ENCODE peak calls at places on chromosome 20, in four cellular contexts. R, X, C and O are unnamed samples. For H3K4me1 and H3K36me3, the result is how much of the 10 kb centered on the place peaks cover.

GRCh38 chr20:51926670-51927305 is 124.5 kb upstream of the SALL4 start:
- DNase-seq in R (no peak), X (no peak), C (no peak), O (no peak)

GRCh38 chr20:16562259-16562658 is 11.0 kb downstream of the KIF16B start:
- DNase-seq in R (no peak), X (no peak), C (no peak), O (no peak)

GRCh38 chr20:11445891-11446290 is 471.8 kb upstream of the BTBD3 start:
- DNase-seq in R (no peak), X (no peak), C (no peak), O (no peak)

GRCh38 chr20:22862645-22863230 is 172.4 kb upstream of the SSTR4 start:
- DNase-seq in R (no peak), X (no peak), C (no peak), O (no peak)

GRCh38 chr20:18957328-18957727 is 143.7 kb downstream of the SCP2D1 start:
- DNase-seq in R (no peak), X (no peak), C (no peak), O (no peak)

GRCh38 chr20:57118107-57118769 is 148.2 kb downstream of the BMP7 start:
- DNase-seq in R (no peak), X (no peak), C (no peak), O (peak)

GRCh38 chr20:2822073-2822472 is 5.9 kb downstream of the TMEM239 start:
- DNase-seq in R (peak), X (no peak), C (no peak), O (no peak)

GRCh38 chr20:51084598-51084997 is 61.7 kb upstream of the KCNG1 start:
- DNase-seq in R (no peak), X (no peak), C (no peak), O (no peak)

GRCh38 chr20:24866008-24866407 is 83.1 kb upstream of the CST7 start:
- DNase-seq in R (no peak), X (no peak), C (no peak), O (no peak)

GRCh38 chr20:63167026-63167917 is 48.7 kb downstream of the YTHDF1 start:
- DNase-seq in R (no peak), X (no peak), C (no peak), O (no peak)

GRCh38 chr20:2984956-2985661 is 58.3 kb upstream of the GNRH2 start:
- DNase-seq in R (no peak), X (no peak), C (no peak), O (peak)

GRCh38 chr20:6533321-6533720 is 234.2 kb upstream of the BMP2 start:
- DNase-seq in R (no peak), X (no peak), C (no peak), O (no peak)

GRCh38 chr20:44080646-44081267 is 106.2 kb downstream of the JPH2 start:
- DNase-seq in R (peak), X (peak), C (peak), O (peak)

GRCh38 chr20:62958388-62959100 is 6.0 kb downstream of the SLC17A9 start:
- DNase-seq in R (no peak), X (no peak), C (no peak), O (no peak)

GRCh38 chr20:32249030-32249738 is 28.3 kb upstream of the KIF3B start:
- DNase-seq in R (no peak), X (no peak), C (no peak), O (peak)

GRCh38 chr20:62040381-62040922 is 25.2 kb downstream of the TAF4 start:
- DNase-seq in R (no peak), X (no peak), C (no peak), O (no peak)

GRCh38 chr20:17579369-17580039 is 9.6 kb downstream of the DSTN start:
- DNase-seq in R (no peak), X (no peak), C (no peak), O (no peak)

GRCh38 chr20:25090492-25091429 is 8.8 kb upstream of the VSX1 start:
- DNase-seq in R (no peak), X (no peak), C (no peak), O (peak)

GRCh38 chr20:50726955-50727791 is 4.2 kb upstream of the PARD6B start:
- DNase-seq in R (peak), X (no peak), C (no peak), O (no peak)

GRCh38 chr20:723756-724155 is 44.5 kb downstream of the SLC52A3 start:
- DNase-seq in R (no peak), X (no peak), C (no peak), O (no peak)

GRCh38 chr20:10716855-10717254 is 43.1 kb upstream of the JAG1 start:
- DNase-seq in R (no peak), X (no peak), C (no peak), O (no peak)

GRCh38 chr20:56986476-56986875 is 280.0 kb downstream of the BMP7 start:
- DNase-seq in R (no peak), X (no peak), C (no peak), O (no peak)

GRCh38 chr20:22338140-22338708 is 246.1 kb downstream of the FOXA2 start:
- DNase-seq in R (no peak), X (no peak), C (no peak), O (no peak)

GRCh38 chr20:64257107-64257757 is 1.7 kb downstream of the PCMTD2 start:
- DNase-seq in R (no peak), X (no peak), C (no peak), O (no peak)

GRCh38 chr20:48951646-48952045 is 30.1 kb downstream of the ARFGEF2 start:
- DNase-seq in R (no peak), X (no peak), C (no peak), O (no peak)

GRCh38 chr20:19661717-19662637 is 96.1 kb upstream of the RIN2 start:
- DNase-seq in R (peak), X (peak), C (peak), O (no peak)

GRCh38 chr20:22453244-22454080 is 130.9 kb downstream of the FOXA2 start:
- DNase-seq in R (no peak), X (no peak), C (no peak), O (no peak)

GRCh38 chr20:49938173-49939163 is 2.3 kb downstream of the RNF114 start:
- DNase-seq in R (peak), X (peak), C (peak), O (peak)

GRCh38 chr20:44910690-44911262 is 916 bp downstream of the PABPC1L start:
- DNase-seq in R (no peak), X (no peak), C (no peak), O (no peak)

GRCh38 chr20:1900321-1900791 is 5.1 kb downstream of the SIRPA start:
- DNase-seq in R (peak), X (peak), C (peak), O (no peak)

GRCh38 chr20:33944914-33945313 is 48.8 kb upstream of the RALY start:
- DNase-seq in R (no peak), X (no peak), C (no peak), O (no peak)

GRCh38 chr20:61387204-61387958 is 135.3 kb downstream of the CDH4 start:
- DNase-seq in R (peak), X (no peak), C (no peak), O (no peak)

GRCh38 chr20:3313681-3314080 is 74.7 kb upstream of the SLC4A11 start:
- DNase-seq in R (peak), X (no peak), C (no peak), O (no peak)

GRCh38 chr20:44280387-44280786 is 30.6 kb downstream of the FITM2 start:
- DNase-seq in R (no peak), X (no peak), C (no peak), O (no peak)

DNA sequence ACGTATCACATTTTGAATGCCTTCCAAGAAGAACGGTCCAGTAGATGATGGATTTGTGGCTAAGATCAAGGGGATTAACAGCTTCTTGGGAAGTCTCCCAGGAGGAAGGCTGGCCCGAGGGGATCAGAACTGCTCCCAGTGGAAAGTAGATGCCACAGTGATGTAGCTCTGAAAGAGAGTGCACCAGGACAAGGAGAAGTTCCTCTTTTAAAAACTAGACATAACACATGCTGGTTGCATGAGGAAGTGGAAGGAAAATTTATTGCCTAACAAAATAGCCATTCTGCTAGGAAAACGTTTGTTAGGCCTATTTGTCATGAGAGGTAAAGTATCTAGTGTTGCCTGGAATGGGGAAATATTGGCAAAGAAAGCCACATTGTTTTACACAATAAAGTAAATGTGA is 87.8 kb downstream of the CDH26 start:
- DNase-seq in R (no peak), X (no peak), C (no peak), O (no peak)
- H3K4me1 ChIP-seq in R (under half), X (under half), C (under half), O (under half)

DNA sequence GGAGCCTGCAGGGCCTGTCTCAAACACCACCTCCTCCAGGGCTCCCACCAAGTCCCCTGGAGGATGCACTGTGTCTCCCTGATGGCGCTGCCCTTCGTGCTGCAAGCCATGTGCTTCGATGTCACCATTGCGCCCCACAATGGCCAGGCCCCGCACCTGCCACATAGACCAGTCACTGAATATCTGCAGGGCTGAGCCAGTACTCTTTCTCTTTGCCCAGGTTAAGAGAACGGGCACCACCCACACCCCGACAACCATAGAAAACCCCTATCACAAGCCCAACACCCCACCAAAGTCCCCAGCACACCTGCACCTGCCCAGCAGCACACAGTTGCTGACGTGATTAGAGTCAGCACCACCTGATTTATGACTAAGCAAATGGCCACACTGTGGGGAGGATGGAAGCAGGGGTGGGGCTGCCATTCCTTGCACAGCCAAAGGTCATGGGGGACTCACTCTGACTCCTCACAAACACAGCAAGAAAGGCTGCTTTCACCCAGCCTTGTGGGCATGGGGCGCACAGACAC is 104.3 kb downstream of the SLC23A2 start:
- DNase-seq in R (no peak), X (no peak), C (no peak), O (no peak)
- H3K36me3 ChIP-seq in R (under half), X (under half), C (under half), O (under half)

DNA sequence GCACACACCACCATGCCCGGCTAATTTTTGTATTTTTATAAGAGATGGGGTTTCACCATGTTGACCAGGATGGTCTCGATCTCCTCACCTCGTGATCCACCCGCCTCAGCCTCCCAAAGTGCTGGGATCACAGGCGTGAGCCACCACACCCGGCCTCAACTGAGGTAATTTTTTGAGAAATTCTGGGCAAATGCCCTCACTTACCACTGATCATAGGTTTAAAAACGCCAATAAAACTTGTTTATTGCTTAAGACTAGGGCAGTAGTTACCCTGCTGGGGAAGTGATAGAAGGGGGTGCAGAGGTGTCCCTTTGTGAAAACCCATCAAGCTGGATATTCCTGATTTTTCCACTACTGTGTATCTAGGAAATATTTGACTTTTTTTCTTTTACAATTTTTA is 196.3 kb downstream of the BCAS1 start:
- DNase-seq in R (no peak), X (no peak), C (no peak), O (no peak)
- H3K4me1 ChIP-seq in R (under half), X (under half), C (under half), O (under half)

DNA sequence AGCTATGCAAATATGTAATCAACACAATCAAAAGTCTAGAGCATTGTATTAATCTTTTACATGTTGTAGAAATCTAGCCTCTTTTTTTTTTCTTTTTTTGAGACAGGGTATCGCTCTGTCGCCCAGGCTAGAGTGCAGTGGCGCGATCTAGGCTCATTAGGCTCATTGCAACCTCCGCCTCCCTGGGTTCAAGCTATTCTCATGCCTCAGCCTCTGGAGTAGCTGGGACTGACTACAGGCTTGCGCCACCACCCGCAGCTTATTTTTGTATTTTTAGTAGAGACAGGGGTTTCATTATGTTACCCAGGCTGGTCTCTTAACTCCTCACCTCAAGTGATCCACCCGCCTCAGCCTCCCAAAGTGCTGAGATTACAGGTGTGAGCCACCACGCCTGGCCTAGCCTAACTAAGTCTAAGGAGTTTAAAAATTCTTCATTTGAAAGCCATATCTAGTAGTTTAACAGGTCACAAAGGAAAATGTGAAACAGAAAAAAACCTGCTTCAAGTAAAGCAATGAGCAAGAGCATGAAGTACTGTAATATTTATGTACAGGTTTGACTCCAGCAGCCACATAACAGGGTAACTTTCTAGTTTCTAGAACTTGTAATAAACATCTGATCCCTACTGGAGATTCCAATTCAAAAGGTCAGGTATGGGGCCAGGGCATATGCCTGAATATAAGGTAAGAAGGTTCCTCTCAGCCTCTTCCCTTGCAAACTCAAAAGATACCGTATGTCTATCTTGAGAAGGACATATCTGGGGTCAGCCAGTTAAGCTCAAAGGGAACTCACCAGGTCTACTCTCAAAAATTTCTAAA is 4.4 kb downstream of the CPNE1 start:
- DNase-seq in R (no peak), X (no peak), C (no peak), O (no peak)
- H3K36me3 ChIP-seq in R (under half), X (under half), C (under half), O (under half)

GRCh38 chr20:7606941-7607340 is 333.3 kb downstream of the HAO1 start:
- DNase-seq in R (no peak), X (no peak), C (no peak), O (no peak)
- H3K4me1 ChIP-seq in R (under half), X (under half), C (under half), O (under half)

GRCh38 chr20:46060301-46060881 is 29.4 kb downstream of the NCOA5 start:
- DNase-seq in R (no peak), X (no peak), C (no peak), O (no peak)
- H3K36me3 ChIP-seq in R (under half), X (under half), C (half or more), O (under half)

GRCh38 chr20:36854343-36855240 is 21.3 kb upstream of the TLDC2 start:
- DNase-seq in R (no peak), X (no peak), C (no peak), O (no peak)
- H3K4me1 ChIP-seq in R (half or more), X (under half), C (half or more), O (under half)

GRCh38 chr20:13816757-13817156 is 31.9 kb downstream of the NDUFAF5 start:
- DNase-seq in R (no peak), X (no peak), C (no peak), O (no peak)

GRCh38 chr20:13817342-13817741 is 32.5 kb downstream of the NDUFAF5 start:
- DNase-seq in R (no peak), X (no peak), C (no peak), O (no peak)

GRCh38 chr20:13810446-13810845 is 25.6 kb downstream of the NDUFAF5 start:
- DNase-seq in R (no peak), X (no peak), C (no peak), O (no peak)

GRCh38 chr20:13813910-13814309 is 29.1 kb downstream of the NDUFAF5 start:
- DNase-seq in R (no peak), X (no peak), C (no peak), O (no peak)

GRCh38 chr20:13814672-13815071 is 29.8 kb downstream of the NDUFAF5 start:
- DNase-seq in R (no peak), X (no peak), C (no peak), O (no peak)
- H3K36me3 ChIP-seq in R (under half), X (under half), C (half or more), O (under half)

DNA sequence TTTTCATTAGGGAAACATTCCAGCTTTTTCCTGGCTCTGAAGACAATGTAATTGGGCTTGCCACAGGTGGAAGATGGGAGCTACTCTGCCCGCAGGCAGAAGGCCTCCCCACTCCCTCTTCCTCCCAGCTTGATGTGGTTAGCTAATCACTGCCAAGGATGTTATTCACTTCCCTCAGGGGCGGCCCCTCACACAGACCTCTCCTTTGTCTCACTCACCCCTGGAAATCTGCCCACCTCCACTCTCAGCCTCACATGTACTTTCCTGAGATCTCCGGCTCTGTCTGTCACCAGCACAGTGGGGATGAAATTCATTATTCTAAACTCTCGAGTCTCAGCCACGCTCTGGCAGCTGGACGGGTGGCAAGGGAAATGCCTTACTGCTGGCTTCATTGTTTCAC is 100.7 kb downstream of the ANKRD60 start:
- DNase-seq in R (no peak), X (no peak), C (no peak), O (no peak)
- H3K4me1 ChIP-seq in R (under half), X (under half), C (under half), O (under half)

GRCh38 chr20:41408986-41409385 is 42.4 kb upstream of the EMILIN3 start:
- DNase-seq in R (peak), X (no peak), C (no peak), O (no peak)
- H3K36me3 ChIP-seq in R (under half), X (under half), C (half or more), O (under half)